ENCODE peak calls at places on chromosomes 2 and 18, in eight cellular contexts. Y is MM.1S, R is HCT116, Q is A549, M is cardiac muscle cell, F is NB4, E is BE2C, B is mucosa of descending colon. T is an unnamed sample.

GRCh38 chr2:107174126-107174525 is 288.2 kb upstream of the ST6GAL2 start:
- DNase-seq in Y (no peak), R (no peak), Q (no peak), M (no peak), F (no peak), E (no peak), B (no peak), T (no peak)

GRCh38 chr2:20443276-20443920 is 3.5 kb upstream of the RHOB start:
- DNase-seq in Y (peak), R (no peak), Q (no peak), M (peak), F (peak), E (no peak), B (no peak), T (no peak)

GRCh38 chr2:38187416-38188127 is 111.6 kb upstream of the CYP1B1 start:
- DNase-seq in Y (no peak), R (no peak), Q (no peak), M (peak), F (no peak), E (no peak), B (peak), T (no peak)

GRCh38 chr2:54183281-54183680 is 67.9 kb downstream of the ACYP2 start:
- DNase-seq in Y (no peak), R (no peak), Q (no peak), M (no peak), F (no peak), E (no peak), B (no peak), T (no peak)

GRCh38 chr2:33433279-33434235 is 42.9 kb upstream of the RASGRP3 start:
- DNase-seq in Y (no peak), R (no peak), Q (no peak), M (peak), F (no peak), E (no peak), B (no peak), T (no peak)

GRCh38 chr2:71880846-71881610 is 266.6 kb downstream of the CYP26B1 start:
- DNase-seq in Y (no peak), R (peak), Q (peak), M (peak), F (peak), E (no peak), B (no peak), T (no peak)

GRCh38 chr2:229873123-229873581 is 48.7 kb downstream of the TRIP12 start:
- DNase-seq in Y (no peak), R (no peak), Q (no peak), M (no peak), F (no peak), E (no peak), B (no peak), T (no peak)

GRCh38 chr2:73640537-73640936 is 1.7 kb downstream of the NAT8 start:
- DNase-seq in Y (no peak), R (no peak), Q (no peak), M (peak), F (no peak), E (no peak), B (no peak), T (no peak)

GRCh38 chr2:164568317-164568716 is 53.0 kb downstream of the GRB14 start:
- DNase-seq in Y (no peak), R (no peak), Q (no peak), M (no peak), F (no peak), E (no peak), B (no peak), T (no peak)

GRCh38 chr2:141439524-141439923 is 691.3 kb downstream of the LRP1B start:
- DNase-seq in Y (no peak), R (no peak), Q (no peak), M (no peak), F (no peak), E (no peak), B (no peak), T (no peak)

GRCh38 chr2:121135168-121135853 is 149.7 kb downstream of the TFCP2L1 start:
- DNase-seq in Y (no peak), R (no peak), Q (no peak), M (no peak), F (no peak), E (no peak), B (no peak), T (no peak)

GRCh38 chr2:191158751-191159150 is 8.0 kb upstream of the STAT4 start:
- DNase-seq in Y (no peak), R (no peak), Q (no peak), M (no peak), F (no peak), E (no peak), B (no peak), T (no peak)

GRCh38 chr2:42569116-42569711 is 782 bp downstream of the MTA3 start:
- DNase-seq in Y (no peak), R (no peak), Q (peak), M (peak), F (peak), E (no peak), B (no peak), T (no peak)

GRCh38 chr2:219736196-219736595 is 108.8 kb downstream of the SLC4A3 start:
- DNase-seq in Y (peak), R (peak), Q (peak), M (peak), F (peak), E (peak), B (no peak), T (peak)

GRCh38 chr2:233213011-233213410 is 38.5 kb upstream of the ATG16L1 start:
- DNase-seq in Y (no peak), R (no peak), Q (no peak), M (no peak), F (no peak), E (no peak), B (no peak), T (no peak)

GRCh38 chr2:239316562-239317465 is 84.0 kb downstream of the HDAC4 start:
- DNase-seq in Y (no peak), R (no peak), Q (no peak), M (peak), F (no peak), E (no peak), B (peak), T (no peak)

GRCh38 chr18:66271927-66272326 is 332.0 kb downstream of the CDH19 start:
- DNase-seq in Y (no peak), R (no peak), Q (no peak), M (no peak), F (no peak), E (no peak), B (no peak), T (no peak)

GRCh38 chr2:231494669-231495068 is 30.4 kb upstream of the NCL start:
- DNase-seq in Y (no peak), R (no peak), Q (no peak), M (no peak), F (no peak), E (no peak), B (no peak), T (no peak)

DNA sequence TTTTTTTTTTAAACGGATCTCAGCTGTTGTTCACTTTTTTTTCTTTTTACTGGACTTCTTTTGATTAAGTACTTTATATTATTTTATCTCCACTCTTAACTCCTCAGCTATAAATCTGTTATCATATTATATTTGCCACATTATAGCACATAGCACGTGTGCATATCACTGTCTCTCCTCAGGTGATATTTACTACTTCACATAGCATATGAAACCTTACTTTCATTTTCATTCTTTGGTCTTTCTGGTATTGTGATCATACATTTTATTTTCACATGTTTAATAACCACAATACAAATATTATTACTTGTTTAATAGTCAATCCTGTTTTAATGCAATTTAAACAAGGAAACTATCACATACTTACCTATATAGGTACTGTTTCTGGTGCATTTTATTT is 993.1 kb upstream of the TMEFF2 start:
- DNase-seq in Y (peak), R (no peak), Q (no peak), M (no peak), F (no peak), E (no peak), B (no peak), T (no peak)
- H3K4me3 ChIP-seq in Y (peak), R (no peak), Q (peak), M (no peak), F (peak), E (peak), B (no peak), T (no peak)

DNA sequence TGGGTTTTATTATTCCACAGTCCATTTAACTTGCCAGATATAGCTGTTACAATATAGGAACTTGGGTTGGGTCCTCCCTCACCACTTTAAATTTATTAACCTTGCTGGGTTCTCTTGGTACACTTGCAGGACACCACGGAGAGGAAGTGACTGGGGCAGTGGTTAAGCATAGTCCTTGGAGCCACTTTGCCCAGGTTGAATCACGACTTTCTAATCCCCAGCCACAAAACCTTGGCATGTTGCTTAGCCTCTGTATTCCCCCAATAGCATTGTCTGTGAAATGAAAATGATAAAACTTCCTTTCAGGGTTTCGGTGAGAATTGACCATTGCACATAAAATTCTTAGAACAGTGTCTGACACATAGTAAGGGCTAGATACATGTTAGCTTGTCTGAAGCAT is 221.2 kb downstream of the IRS1 start:
- DNase-seq in Y (no peak), R (no peak), Q (no peak), M (no peak), F (peak), E (no peak), B (no peak), T (no peak)
- TF ChIP-seq CTCF in Y (no peak), R (no peak), Q (no peak), M (no peak), F (no peak), E (no peak), B (no peak), T (no peak)

GRCh38 chr2:95316466-95317122 is 19.4 kb downstream of the KCNIP3 start:
- DNase-seq in Y (no peak), R (no peak), Q (no peak), M (peak), F (peak), E (no peak), B (peak), T (no peak)
- H3K4me3 ChIP-seq in Y (no peak), R (no peak), Q (no peak), M (no peak), F (no peak), E (no peak), B (no peak), T (no peak)

GRCh38 chr2:68294187-68294586 is 25.6 kb downstream of the CNRIP1 start:
- DNase-seq in Y (no peak), R (no peak), Q (no peak), M (no peak), F (no peak), E (no peak), B (no peak), T (no peak)
- TF ChIP-seq CTCF in Y (peak), R (peak), Q (no peak), M (no peak), F (no peak), E (no peak), B (no peak), T (peak)

T was measured in GM12864.